ENCODE peak calls at places on chromosomes 2 and 18, in ten cellular contexts. One of them, this sample, is unnamed.

GRCh38 chr2:18209934-18210639 is 331.6 kb downstream of the KCNS3 start:
- DNase-seq in colonic mucosa: no peak
- DNase-seq in astrocyte: peak; percentile 99
- DNase-seq in fibroblast of villous mesenchyme: peak; percentile 17
- DNase-seq in psoas muscle: no peak
- DNase-seq in lower lobe of right lung: no peak
- DNase-seq in GM12864: no peak
- DNase-seq in astrocyte of the spinal cord: peak; percentile 79
- DNase-seq in fibroblast of lung: peak; percentile 99
- DNase-seq in AG10803: peak; percentile 32
- DNase-seq in this sample: no peak

GRCh38 chr2:213080969-213081617 is 70.3 kb downstream of the IKZF2 start:
- DNase-seq in fibroblast of lung: no peak
- DNase-seq in lower lobe of right lung: no peak
- DNase-seq in astrocyte: no peak
- DNase-seq in AG10803: no peak
- DNase-seq in colonic mucosa: no peak
- DNase-seq in psoas muscle: no peak
- DNase-seq in fibroblast of villous mesenchyme: no peak
- DNase-seq in GM12864: no peak
- DNase-seq in astrocyte of the spinal cord: no peak
- DNase-seq in this sample: no peak

GRCh38 chr18:28647961-28648360 is 471.0 kb upstream of the CDH2 start:
- DNase-seq in AG10803: no peak
- DNase-seq in fibroblast of lung: no peak
- DNase-seq in lower lobe of right lung: no peak
- DNase-seq in colonic mucosa: no peak
- DNase-seq in fibroblast of villous mesenchyme: no peak
- DNase-seq in GM12864: no peak
- DNase-seq in psoas muscle: no peak
- DNase-seq in astrocyte of the spinal cord: no peak
- DNase-seq in astrocyte: no peak
- DNase-seq in this sample: no peak

GRCh38 chr2:3545788-3546478 is 12.2 kb downstream of the RNASEH1 start:
- DNase-seq in astrocyte of the spinal cord: no peak
- DNase-seq in colonic mucosa: no peak
- DNase-seq in astrocyte: no peak
- DNase-seq in AG10803: no peak
- DNase-seq in fibroblast of villous mesenchyme: peak; percentile 64
- DNase-seq in lower lobe of right lung: no peak
- DNase-seq in fibroblast of lung: no peak
- DNase-seq in psoas muscle: no peak
- DNase-seq in GM12864: no peak
- DNase-seq in this sample: no peak

GRCh38 chr18:49055787-49056186 is 105.0 kb upstream of the SMAD7 start:
- DNase-seq in fibroblast of villous mesenchyme: peak; percentile 40
- DNase-seq in astrocyte: peak; percentile 56
- DNase-seq in lower lobe of right lung: peak; percentile 77
- DNase-seq in AG10803: peak; percentile 91
- DNase-seq in astrocyte of the spinal cord: peak; percentile 67
- DNase-seq in psoas muscle: peak; percentile 74
- DNase-seq in GM12864: no peak
- DNase-seq in fibroblast of lung: peak; percentile 73
- DNase-seq in colonic mucosa: no peak
- DNase-seq in this sample: no peak

GRCh38 chr2:24454258-24454657 is 36.8 kb upstream of the NCOA1 start:
- DNase-seq in GM12864: no peak
- DNase-seq in astrocyte: peak; percentile 47
- DNase-seq in colonic mucosa: no peak
- DNase-seq in psoas muscle: no peak
- DNase-seq in astrocyte of the spinal cord: peak; percentile 58
- DNase-seq in AG10803: peak; percentile 53
- DNase-seq in lower lobe of right lung: no peak
- DNase-seq in fibroblast of lung: peak; percentile 59
- DNase-seq in fibroblast of villous mesenchyme: peak; percentile 47
- DNase-seq in this sample: peak; percentile 10

GRCh38 chr2:130246430-130246829 is 48.2 kb upstream of the TUBA3E start:
- DNase-seq in AG10803: no peak
- DNase-seq in lower lobe of right lung: no peak
- DNase-seq in colonic mucosa: no peak
- DNase-seq in astrocyte of the spinal cord: no peak
- DNase-seq in GM12864: no peak
- DNase-seq in fibroblast of lung: no peak
- DNase-seq in psoas muscle: no peak
- DNase-seq in astrocyte: no peak
- DNase-seq in fibroblast of villous mesenchyme: no peak
- DNase-seq in this sample: no peak

GRCh38 chr2:168607992-168608391 is 151.9 kb downstream of the CERS6 start:
- DNase-seq in astrocyte: peak; percentile 58
- DNase-seq in astrocyte of the spinal cord: peak; percentile 40
- DNase-seq in fibroblast of villous mesenchyme: peak; percentile 62
- DNase-seq in AG10803: peak; percentile 64
- DNase-seq in lower lobe of right lung: no peak
- DNase-seq in psoas muscle: no peak
- DNase-seq in colonic mucosa: no peak
- DNase-seq in GM12864: no peak
- DNase-seq in fibroblast of lung: peak; percentile 62
- DNase-seq in this sample: no peak

GRCh38 chr2:240926516-240927389 is 20.6 kb downstream of the CROCC2 start:
- DNase-seq in astrocyte: no peak
- DNase-seq in colonic mucosa: peak; percentile 15
- DNase-seq in AG10803: peak; percentile 13
- DNase-seq in astrocyte of the spinal cord: no peak
- DNase-seq in lower lobe of right lung: peak; percentile 46
- DNase-seq in fibroblast of lung: peak; percentile 13
- DNase-seq in psoas muscle: peak; percentile 68
- DNase-seq in fibroblast of villous mesenchyme: peak; percentile 23
- DNase-seq in GM12864: no peak
- DNase-seq in this sample: peak; percentile 25

GRCh38 chr2:122194546-122194945 is 439.1 kb downstream of the TSN start:
- DNase-seq in AG10803: no peak
- DNase-seq in astrocyte of the spinal cord: no peak
- DNase-seq in fibroblast of lung: no peak
- DNase-seq in colonic mucosa: no peak
- DNase-seq in lower lobe of right lung: no peak
- DNase-seq in psoas muscle: no peak
- DNase-seq in fibroblast of villous mesenchyme: no peak
- DNase-seq in GM12864: no peak
- DNase-seq in astrocyte: no peak
- DNase-seq in this sample: no peak

GRCh38 chr2:70124983-70125480 is 37.8 kb downstream of the PCBP1 start:
- DNase-seq in GM12864: no peak
- DNase-seq in lower lobe of right lung: peak; percentile 82
- DNase-seq in colonic mucosa: peak; percentile 69
- DNase-seq in fibroblast of villous mesenchyme: peak; percentile 70
- DNase-seq in astrocyte of the spinal cord: peak; percentile 62
- DNase-seq in fibroblast of lung: peak; percentile 42
- DNase-seq in astrocyte: no peak
- DNase-seq in psoas muscle: peak; percentile 85
- DNase-seq in AG10803: peak; percentile 42
- DNase-seq in this sample: peak; percentile 70

GRCh38 chr2:85180322-85181092 is 47.3 kb downstream of the TCF7L1 start:
- DNase-seq in colonic mucosa: no peak
- DNase-seq in fibroblast of villous mesenchyme: no peak
- DNase-seq in lower lobe of right lung: no peak
- DNase-seq in astrocyte of the spinal cord: no peak
- DNase-seq in AG10803: no peak
- DNase-seq in fibroblast of lung: no peak
- DNase-seq in GM12864: no peak
- DNase-seq in psoas muscle: no peak
- DNase-seq in astrocyte: no peak
- DNase-seq in this sample: no peak

GRCh38 chr2:85181844-85182456 is 48.8 kb downstream of the TCF7L1 start:
- DNase-seq in GM12864: no peak
- DNase-seq in astrocyte: no peak
- DNase-seq in colonic mucosa: no peak
- DNase-seq in fibroblast of lung: no peak
- DNase-seq in AG10803: no peak
- DNase-seq in astrocyte of the spinal cord: no peak
- DNase-seq in lower lobe of right lung: no peak
- DNase-seq in fibroblast of villous mesenchyme: no peak
- DNase-seq in psoas muscle: no peak
- DNase-seq in this sample: no peak

GRCh38 chr2:85179541-85179940 is 46.3 kb downstream of the TCF7L1 start:
- DNase-seq in psoas muscle: no peak
- DNase-seq in fibroblast of villous mesenchyme: no peak
- DNase-seq in astrocyte: no peak
- DNase-seq in AG10803: no peak
- DNase-seq in GM12864: no peak
- DNase-seq in lower lobe of right lung: no peak
- DNase-seq in colonic mucosa: no peak
- DNase-seq in fibroblast of lung: peak; percentile 36
- DNase-seq in astrocyte of the spinal cord: peak; percentile 30
- DNase-seq in this sample: no peak

GRCh38 chr2:85183078-85183477 is 49.9 kb downstream of the TCF7L1 start:
- DNase-seq in psoas muscle: no peak
- DNase-seq in colonic mucosa: no peak
- DNase-seq in fibroblast of lung: peak; percentile 12
- DNase-seq in GM12864: no peak
- DNase-seq in fibroblast of villous mesenchyme: no peak
- DNase-seq in lower lobe of right lung: no peak
- DNase-seq in astrocyte of the spinal cord: no peak
- DNase-seq in astrocyte: no peak
- DNase-seq in AG10803: no peak
- DNase-seq in this sample: no peak

GRCh38 chr2:85181093-85181685 is 48.0 kb downstream of the TCF7L1 start:
- DNase-seq in AG10803: peak; percentile 29
- DNase-seq in colonic mucosa: no peak
- DNase-seq in lower lobe of right lung: no peak
- DNase-seq in psoas muscle: no peak
- DNase-seq in fibroblast of villous mesenchyme: no peak
- DNase-seq in astrocyte: no peak
- DNase-seq in GM12864: no peak
- DNase-seq in fibroblast of lung: no peak
- DNase-seq in astrocyte of the spinal cord: no peak
- DNase-seq in this sample: no peak
- TF ChIP-seq CTCF in AG10803: no peak
- TF ChIP-seq CTCF in colonic mucosa: no peak
- TF ChIP-seq CTCF in lower lobe of right lung: no peak
- TF ChIP-seq CTCF in psoas muscle: no peak
- TF ChIP-seq CTCF in fibroblast of villous mesenchyme: no peak
- TF ChIP-seq CTCF in astrocyte: no peak
- TF ChIP-seq CTCF in GM12864: no peak
- TF ChIP-seq CTCF in fibroblast of lung: no peak
- TF ChIP-seq CTCF in astrocyte of the spinal cord: peak; percentile 17
- TF ChIP-seq CTCF in this sample: no peak

GRCh38 chr2:173959358-173959884 is 5.8 kb downstream of the SP3 start:
- DNase-seq in astrocyte of the spinal cord: no peak
- DNase-seq in fibroblast of lung: no peak
- DNase-seq in lower lobe of right lung: no peak
- DNase-seq in psoas muscle: no peak
- DNase-seq in AG10803: no peak
- DNase-seq in fibroblast of villous mesenchyme: no peak
- DNase-seq in colonic mucosa: no peak
- DNase-seq in GM12864: no peak
- DNase-seq in astrocyte: no peak
- DNase-seq in this sample: no peak

GRCh38 chr2:173959909-173960308 is 5.3 kb downstream of the SP3 start:
- DNase-seq in fibroblast of villous mesenchyme: no peak
- DNase-seq in fibroblast of lung: no peak
- DNase-seq in astrocyte: no peak
- DNase-seq in GM12864: no peak
- DNase-seq in lower lobe of right lung: no peak
- DNase-seq in astrocyte of the spinal cord: no peak
- DNase-seq in psoas muscle: no peak
- DNase-seq in colonic mucosa: no peak
- DNase-seq in AG10803: no peak
- DNase-seq in this sample: no peak

GRCh38 chr2:173962583-173963110 is 2.5 kb downstream of the SP3 start:
- DNase-seq in astrocyte of the spinal cord: no peak
- DNase-seq in astrocyte: no peak
- DNase-seq in colonic mucosa: no peak
- DNase-seq in fibroblast of lung: no peak
- DNase-seq in AG10803: no peak
- DNase-seq in lower lobe of right lung: no peak
- DNase-seq in GM12864: no peak
- DNase-seq in fibroblast of villous mesenchyme: no peak
- DNase-seq in psoas muscle: no peak
- DNase-seq in this sample: no peak

GRCh38 chr2:173962036-173962435 is 3.1 kb downstream of the SP3 start:
- DNase-seq in GM12864: no peak
- DNase-seq in colonic mucosa: no peak
- DNase-seq in lower lobe of right lung: no peak
- DNase-seq in fibroblast of villous mesenchyme: peak; percentile 61
- DNase-seq in astrocyte of the spinal cord: no peak
- DNase-seq in fibroblast of lung: no peak
- DNase-seq in psoas muscle: no peak
- DNase-seq in AG10803: no peak
- DNase-seq in astrocyte: no peak
- DNase-seq in this sample: no peak

GRCh38 chr2:173961346-173961705 is 3.8 kb downstream of the SP3 start:
- DNase-seq in astrocyte: no peak
- DNase-seq in colonic mucosa: no peak
- DNase-seq in lower lobe of right lung: no peak
- DNase-seq in psoas muscle: no peak
- DNase-seq in AG10803: no peak
- DNase-seq in astrocyte of the spinal cord: peak; percentile 25
- DNase-seq in GM12864: no peak
- DNase-seq in fibroblast of lung: peak; percentile 31
- DNase-seq in fibroblast of villous mesenchyme: no peak
- DNase-seq in this sample: no peak
- H3K4me3 ChIP-seq in astrocyte: no peak overlapping the region
- H3K4me3 ChIP-seq in colonic mucosa: no peak overlapping the region
- H3K4me3 ChIP-seq in lower lobe of right lung: no peak overlapping the region
- H3K4me3 ChIP-seq in psoas muscle: no peak overlapping the region
- H3K4me3 ChIP-seq in AG10803: no peak overlapping the region
- H3K4me3 ChIP-seq in astrocyte of the spinal cord: no peak overlapping the region
- H3K4me3 ChIP-seq in GM12864: no peak overlapping the region
- H3K4me3 ChIP-seq in fibroblast of lung: no peak overlapping the region
- H3K4me3 ChIP-seq in fibroblast of villous mesenchyme: peak overlapping the region; percentile 91
- H3K4me3 ChIP-seq in this sample: no peak overlapping the region

DNA sequence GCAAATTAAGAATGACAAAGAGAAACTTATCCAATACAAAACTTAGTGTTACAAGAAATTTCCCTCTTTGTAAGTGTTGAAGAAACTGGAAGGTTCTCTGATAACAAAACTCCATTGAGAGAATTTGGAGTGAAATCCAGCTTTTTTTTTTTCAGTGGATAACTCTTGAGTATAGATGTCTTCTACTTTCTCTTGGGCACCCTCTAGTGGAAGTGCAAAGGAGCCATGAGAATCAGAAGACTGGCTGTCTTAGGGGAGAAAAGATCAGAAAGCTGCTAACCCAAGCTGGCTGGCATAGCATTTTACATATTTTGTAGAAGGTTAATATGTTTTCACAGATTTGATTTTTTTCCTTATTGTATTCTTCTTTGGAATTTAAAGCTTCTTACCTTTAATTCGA is 138.8 kb upstream of the SATB2 start:
- DNase-seq in fibroblast of villous mesenchyme: peak; percentile 11
- DNase-seq in astrocyte: no peak
- DNase-seq in astrocyte of the spinal cord: no peak
- DNase-seq in fibroblast of lung: no peak
- DNase-seq in AG10803: peak; percentile 34
- DNase-seq in colonic mucosa: peak; percentile 33
- DNase-seq in psoas muscle: no peak
- DNase-seq in GM12864: no peak
- DNase-seq in lower lobe of right lung: no peak
- DNase-seq in this sample: no peak
- TF ChIP-seq CTCF in fibroblast of villous mesenchyme: peak; percentile 35
- TF ChIP-seq CTCF in astrocyte: no peak
- TF ChIP-seq CTCF in astrocyte of the spinal cord: peak; percentile 45
- TF ChIP-seq CTCF in fibroblast of lung: peak; percentile 57
- TF ChIP-seq CTCF in AG10803: peak; percentile 59
- TF ChIP-seq CTCF in colonic mucosa: peak; percentile 41
- TF ChIP-seq CTCF in psoas muscle: peak; percentile 43
- TF ChIP-seq CTCF in GM12864: peak; percentile 49
- TF ChIP-seq CTCF in lower lobe of right lung: peak; percentile 45
- TF ChIP-seq CTCF in this sample: peak; percentile 19

GRCh38 chr18:57816208-57816999 is 13.3 kb upstream of the ATP8B1 start:
- DNase-seq in psoas muscle: no peak
- DNase-seq in colonic mucosa: no peak
- DNase-seq in fibroblast of lung: no peak
- DNase-seq in AG10803: no peak
- DNase-seq in GM12864: no peak
- DNase-seq in astrocyte: no peak
- DNase-seq in fibroblast of villous mesenchyme: no peak
- DNase-seq in lower lobe of right lung: no peak
- DNase-seq in astrocyte of the spinal cord: no peak
- DNase-seq in this sample: no peak
- H3K4me3 ChIP-seq in psoas muscle: no peak overlapping the region
- H3K4me3 ChIP-seq in colonic mucosa: no peak overlapping the region
- H3K4me3 ChIP-seq in fibroblast of lung: no peak overlapping the region
- H3K4me3 ChIP-seq in AG10803: no peak overlapping the region
- H3K4me3 ChIP-seq in GM12864: no peak overlapping the region
- H3K4me3 ChIP-seq in astrocyte: no peak overlapping the region
- H3K4me3 ChIP-seq in fibroblast of villous mesenchyme: no peak overlapping the region
- H3K4me3 ChIP-seq in lower lobe of right lung: no peak overlapping the region
- H3K4me3 ChIP-seq in astrocyte of the spinal cord: no peak overlapping the region
- H3K4me3 ChIP-seq in this sample: no peak overlapping the region

This sample was measured in body of pancreas.